ENCODE peak calls at places on chromosomes 13 and 19, in seven cellular contexts. I is pancreas; J is Daoy; N is stimulated activated CD4-positive, alpha-beta T cell treated with anti-CD3 and anti-CD28 coated beads, Interleukin-4, amount 100 ng/mL, for 4 hours; Y is Caki2; P is skeletal muscle cell; S is T-helper 1 cell. U is an unnamed sample.

GRCh38 chr13:41284512-41285288 is 21.3 kb upstream of the MTRF1 start:
- DNase-seq in J (peak), S (no peak), N (no peak), Y (peak), I (no peak), P (peak), U (no peak)

GRCh38 chr19:41564515-41565383 is 11.2 kb upstream of the CEACAM21 start:
- DNase-seq in Y (no peak), S (no peak), P (no peak), I (no peak), N (no peak), J (peak), U (no peak)

GRCh38 chr13:87680298-87680697 is 9.1 kb downstream of the SLITRK5 start:
- DNase-seq in N (no peak), J (no peak), Y (peak), P (no peak), I (no peak), S (no peak), U (no peak)

GRCh38 chr13:30744056-30744684 is 8.8 kb downstream of the ALOX5AP start:
- DNase-seq in S (peak), J (peak), I (no peak), P (no peak), Y (peak), N (peak), U (peak)

GRCh38 chr13:78586706-78587105 is 16.6 kb downstream of the POU4F1 start:
- DNase-seq in S (no peak), I (no peak), P (no peak), J (peak), N (no peak), Y (no peak), U (no peak)

GRCh38 chr19:17703823-17704463 is 15.3 kb upstream of the MAP1S start:
- DNase-seq in I (no peak), N (peak), P (no peak), S (peak), Y (no peak), J (peak), U (peak)

GRCh38 chr19:44741258-44741731 is 7.2 kb upstream of the BCL3 start:
- DNase-seq in P (no peak), I (no peak), Y (peak), J (peak), N (no peak), S (no peak), U (peak)

GRCh38 chr13:114130708-114131580 is 1.5 kb downstream of the RASA3 start:
- DNase-seq in S (peak), N (peak), P (peak), J (peak), I (peak), Y (peak), U (peak)

GRCh38 chr13:110106726-110107125 is 200.2 kb downstream of the COL4A1 start:
- DNase-seq in S (no peak), Y (no peak), N (no peak), J (no peak), I (no peak), P (no peak), U (no peak)

GRCh38 chr19:41995959-41996797 is 2.1 kb upstream of the ATP1A3 start:
- DNase-seq in S (no peak), Y (no peak), J (no peak), P (no peak), N (no peak), I (no peak), U (no peak)

GRCh38 chr19:12794196-12794921 is 3.1 kb downstream of the JUNB start:
- DNase-seq in P (no peak), S (no peak), Y (peak), J (no peak), N (no peak), I (peak), U (no peak)

GRCh38 chr13:111531505-111531904 is 211.1 kb downstream of the TEX29 start:
- DNase-seq in J (peak), I (peak), P (no peak), Y (peak), N (no peak), S (no peak), U (no peak)

U was measured in colonic mucosa.